ENCODE peak calls at places on chromosome 1, in nine cellular contexts. V is OCI-LY7; H is ureter; T is nephron progenitor cell; L is body of pancreas; F is stimulated activated CD4-positive, alpha-beta T cell treated with anti-CD3 and anti-CD28 coated beads, Interleukin-4, amount 100 ng/mL, for 24 hours; P is psoas muscle; X is NCI-H748 treated with DMSO at 0.1 percent for 48 hours; C is HT-29. D is an unnamed sample.

GRCh38 chr1:65791860-65792670 is 630 bp upstream of the PDE4B start:
- DNase-seq in P (no peak), X (no peak), H (no peak), F (no peak), L (no peak), T (peak; percentile 45), V (no peak), C (no peak), D (no peak)

GRCh38 chr1:79556189-79556588 is 549.7 kb upstream of the ADGRL4 start:
- DNase-seq in X (no peak), V (no peak), C (peak; percentile 12), P (no peak), F (no peak), H (no peak), T (no peak), L (no peak), D (no peak)

GRCh38 chr1:243851129-243851756 is 1.2 kb upstream of the AKT3 start:
- DNase-seq in F (no peak), T (no peak), X (peak; percentile 38), L (no peak), H (no peak), P (no peak), V (no peak), C (peak; percentile 9), D (peak; percentile 63)

GRCh38 chr1:217506878-217507277 is 124.0 kb downstream of the GPATCH2 start:
- DNase-seq in X (no peak), C (no peak), P (no peak), F (no peak), L (no peak), H (no peak), T (no peak), V (no peak), D (no peak)

GRCh38 chr1:247358920-247359319 is 27.3 kb upstream of the ZNF496 start:
- DNase-seq in T (no peak), H (no peak), C (no peak), P (no peak), L (no peak), F (no peak), V (no peak), X (no peak), D (peak; percentile 54)

GRCh38 chr1:72241397-72241796 is 40.9 kb downstream of the NEGR1 start:
- DNase-seq in L (no peak), C (no peak), T (no peak), X (no peak), V (no peak), H (no peak), P (no peak), F (no peak), D (no peak)

GRCh38 chr1:230382060-230382491 is 44.1 kb downstream of the PGBD5 start:
- DNase-seq in X (no peak), H (no peak), P (no peak), V (no peak), L (peak; percentile 33), F (no peak), C (no peak), T (no peak), D (no peak)

GRCh38 chr1:39639333-39640130 is at the start of gene HEYL:
- DNase-seq in L (peak; percentile 87), P (peak; percentile 79), T (peak; percentile 94), H (peak; percentile 65), X (peak; percentile 98), V (no peak), C (peak; percentile 42), F (peak; percentile 64), D (peak; percentile 76)